ENCODE peak calls at places on chromosomes 13 and 19, in seven cellular contexts. J, L, G, B, I, K and W are unnamed samples.

GRCh38 chr13:40445557-40445990 is 220.9 kb downstream of the FOXO1 start:
- DNase-seq in J (no peak), L (no peak), G (no peak), B (peak), I (no peak), K (no peak), W (no peak)

GRCh38 chr19:7843521-7843920 is 13.5 kb downstream of the EVI5L start:
- DNase-seq in J (no peak), L (no peak), G (no peak), B (no peak), I (no peak), K (no peak), W (no peak)

GRCh38 chr19:42683917-42684513 is 56.3 kb downstream of the PSG3 start:
- DNase-seq in J (no peak), L (no peak), G (no peak), B (no peak), I (no peak), K (no peak), W (peak)

GRCh38 chr19:1917926-1918325 is 12.7 kb downstream of the ADAT3 start:
- DNase-seq in J (no peak), L (no peak), G (no peak), B (no peak), I (no peak), K (no peak), W (no peak)

GRCh38 chr13:84263354-84264069 is 381.2 kb upstream of the SLITRK1 start:
- DNase-seq in J (no peak), L (no peak), G (no peak), B (no peak), I (no peak), K (no peak), W (no peak)

GRCh38 chr19:16496613-16496983 is 404 bp downstream of the C19orf44 start:
- DNase-seq in J (peak), L (no peak), G (no peak), B (no peak), I (no peak), K (no peak), W (no peak)

GRCh38 chr19:37719927-37720265 is 335 bp upstream of the ZNF607 start:
- DNase-seq in J (no peak), L (no peak), G (no peak), B (no peak), I (no peak), K (no peak), W (no peak)

GRCh38 chr19:7515471-7516226 is at the start of gene ZNF358:
- DNase-seq in J (no peak), L (no peak), G (no peak), B (peak), I (no peak), K (peak), W (no peak)

GRCh38 chr13:82129281-82129680 is 1753.0 kb downstream of the SLITRK1 start:
- DNase-seq in J (no peak), L (no peak), G (no peak), B (no peak), I (no peak), K (no peak), W (no peak)

GRCh38 chr19:33950141-33950805 is 153.6 kb downstream of the KCTD15 start:
- DNase-seq in J (no peak), L (no peak), G (no peak), B (no peak), I (no peak), K (no peak), W (no peak)

DNA sequence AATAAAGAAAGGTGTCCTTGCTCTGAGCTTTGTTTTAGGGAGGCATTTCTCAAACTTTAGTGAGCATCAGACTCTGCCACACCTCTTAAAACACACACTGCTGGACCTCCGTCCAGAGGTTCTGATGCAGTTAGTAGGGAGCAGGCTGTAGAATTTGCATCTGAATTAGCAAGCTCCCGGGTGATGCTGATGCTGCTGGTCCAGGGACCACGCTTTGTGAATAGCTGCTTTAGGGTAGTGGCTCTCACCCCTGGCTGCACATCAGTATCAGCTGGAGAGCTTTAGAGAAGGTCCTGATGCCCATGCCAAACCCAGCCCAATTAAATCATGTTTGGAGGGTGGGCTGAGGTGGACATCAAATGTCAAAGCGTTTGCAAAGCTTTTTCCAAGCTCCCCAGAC is 3.6 kb downstream of the HTR2A start:
- DNase-seq in J (no peak), L (no peak), G (no peak), B (no peak), I (no peak), K (no peak), W (no peak)
- H3K4me3 ChIP-seq in J (peak), L (no peak), G (no peak), B (no peak), I (no peak), K (no peak), W (no peak)

GRCh38 chr19:53942001-53942786 is 20.5 kb upstream of the CACNG8 start:
- DNase-seq in J (no peak), L (no peak), G (no peak), B (no peak), I (no peak), K (peak), W (no peak)
- H3K4me3 ChIP-seq in J (no peak), L (no peak), G (no peak), B (no peak), I (no peak), K (no peak), W (no peak)

DNA sequence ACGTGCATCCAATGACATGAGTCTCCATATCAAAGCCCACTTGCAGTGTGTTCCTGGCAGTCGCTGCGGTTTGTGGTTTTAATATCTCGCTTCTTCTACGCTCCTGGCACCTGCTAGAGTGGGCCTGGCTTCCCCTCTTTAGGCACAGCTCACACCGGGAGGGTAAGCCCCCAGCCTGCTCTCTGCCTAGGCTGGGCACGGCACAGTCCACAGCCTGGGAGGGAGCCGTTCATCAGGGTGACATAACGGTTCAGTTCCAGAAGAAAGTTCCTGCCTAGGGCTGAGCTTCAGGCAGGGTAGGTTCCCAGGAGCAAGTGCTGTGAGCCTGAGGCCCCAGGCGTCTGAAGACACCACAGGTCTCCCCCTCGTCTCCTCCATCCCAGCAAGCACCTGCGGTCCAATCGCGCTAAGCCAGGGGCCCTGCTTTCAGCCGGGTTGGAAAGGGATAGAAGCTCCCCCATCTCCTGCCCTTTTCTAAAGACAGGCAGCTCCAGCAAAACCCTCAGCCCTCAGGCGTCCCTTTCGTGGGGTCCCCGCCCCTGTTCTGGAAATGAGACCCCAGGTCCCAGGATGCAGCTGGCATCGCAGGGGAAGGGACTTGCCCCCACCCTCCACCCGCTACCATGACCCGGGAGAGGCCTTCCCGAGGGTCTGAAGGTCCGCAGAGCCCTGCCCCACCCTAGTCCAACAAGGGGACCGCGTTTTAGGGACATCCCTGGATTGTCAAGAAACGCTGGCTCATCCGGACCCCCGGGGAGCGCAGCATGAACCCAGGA is 121.6 kb upstream of the ZNF507 start:
- DNase-seq in J (no peak), L (no peak), G (no peak), B (no peak), I (no peak), K (no peak), W (no peak)
- H3K4me3 ChIP-seq in J (no peak), L (no peak), G (no peak), B (peak), I (no peak), K (no peak), W (no peak)

DNA sequence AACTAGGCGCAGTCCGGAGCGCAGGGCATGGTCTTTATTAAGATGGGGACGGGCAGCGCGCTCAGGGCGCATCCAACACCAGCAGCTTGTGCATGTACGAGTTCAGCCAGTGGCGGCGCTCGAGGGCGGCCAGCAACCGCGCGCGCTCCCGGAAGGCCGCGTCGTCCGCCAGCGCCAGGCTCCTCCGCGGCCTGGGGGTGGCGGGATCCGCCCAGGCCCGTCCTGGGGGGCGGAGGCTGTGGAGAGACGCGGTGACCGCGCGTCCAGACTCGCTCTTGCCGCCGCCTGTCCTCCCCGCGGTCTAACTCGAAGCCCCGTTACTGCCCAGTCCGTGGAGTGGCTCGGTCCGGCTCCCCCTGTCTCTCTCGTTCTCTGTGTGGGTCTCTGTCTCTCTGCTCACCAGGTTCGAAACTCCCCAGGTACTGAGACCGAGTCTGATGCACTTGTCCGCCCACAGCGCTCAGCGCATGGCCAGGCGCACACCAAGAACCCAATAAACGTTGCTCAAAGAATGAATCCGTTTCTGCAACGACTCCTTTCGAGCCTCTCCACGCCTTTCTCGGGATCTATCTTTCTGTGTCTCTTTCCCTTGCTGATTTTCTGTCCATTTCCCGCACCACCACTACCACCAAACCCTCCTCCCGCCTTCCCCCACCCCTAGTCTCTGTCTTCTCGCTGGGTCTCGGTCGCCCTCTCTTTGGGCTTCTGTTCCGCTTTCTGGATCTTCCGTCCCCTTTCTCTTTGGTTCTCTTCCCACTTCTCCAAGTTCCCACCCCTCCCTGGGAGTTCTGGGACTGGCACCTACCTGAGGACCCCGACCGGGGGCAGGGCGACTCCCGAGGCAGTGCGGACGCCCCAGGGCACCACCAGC is 599 bp downstream of the PTH2 start:
- DNase-seq in J (no peak), L (no peak), G (no peak), B (no peak), I (no peak), K (peak), W (no peak)
- H3K4me3 ChIP-seq in J (no peak), L (no peak), G (no peak), B (peak), I (peak), K (peak), W (no peak)

GRCh38 chr13:109355129-109355528 is 431.3 kb downstream of the IRS2 start:
- DNase-seq in J (no peak), L (no peak), G (no peak), B (no peak), I (no peak), K (no peak), W (no peak)

GRCh38 chr13:109351236-109351635 is 435.1 kb downstream of the IRS2 start:
- DNase-seq in J (no peak), L (no peak), G (no peak), B (no peak), I (no peak), K (no peak), W (no peak)

GRCh38 chr13:109361562-109361961 is 424.8 kb downstream of the IRS2 start:
- DNase-seq in J (no peak), L (no peak), G (no peak), B (peak), I (no peak), K (no peak), W (no peak)

GRCh38 chr13:109357751-109358150 is 428.6 kb downstream of the IRS2 start:
- DNase-seq in J (no peak), L (no peak), G (peak), B (no peak), I (no peak), K (no peak), W (no peak)

DNA sequence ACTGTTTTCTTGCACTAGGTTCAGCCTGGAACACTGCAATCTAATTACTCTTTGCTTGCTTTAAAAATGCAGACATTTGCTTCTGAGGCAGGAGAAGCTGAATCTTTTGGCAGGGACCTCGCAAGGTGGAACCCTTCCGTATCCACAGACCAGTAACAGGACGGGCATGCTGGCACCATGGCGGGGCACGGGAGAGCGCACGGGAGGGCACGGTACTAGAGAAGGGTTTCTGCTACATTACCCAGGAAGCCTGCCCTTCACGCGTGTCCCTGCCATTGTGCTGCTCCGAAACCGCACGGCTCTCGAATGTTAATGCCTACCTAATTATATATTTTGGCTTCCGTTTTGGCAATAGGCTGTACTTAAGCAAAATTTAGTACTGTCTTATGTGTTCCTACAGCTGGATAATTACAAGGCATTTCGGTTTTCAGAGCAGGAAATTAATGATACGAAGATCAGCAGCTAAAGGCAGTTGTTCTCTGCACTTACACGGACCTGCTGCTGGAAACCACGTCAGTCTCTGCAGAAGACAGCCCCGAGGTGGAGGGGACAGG is 430.4 kb downstream of the IRS2 start:
- DNase-seq in J (no peak), L (no peak), G (no peak), B (no peak), I (no peak), K (no peak), W (no peak)
- H3K4me3 ChIP-seq in J (no peak), L (no peak), G (no peak), B (no peak), I (no peak), K (no peak), W (no peak)

GRCh38 chr19:11617207-11618062 is 20.2 kb downstream of the ZNF627 start:
- DNase-seq in J (no peak), L (no peak), G (no peak), B (no peak), I (no peak), K (no peak), W (no peak)
- H3K4me3 ChIP-seq in J (no peak), L (no peak), G (no peak), B (no peak), I (no peak), K (no peak), W (no peak)

GRCh38 chr13:28704919-28705318 is 13.9 kb downstream of the SLC46A3 start:
- DNase-seq in J (no peak), L (no peak), G (no peak), B (no peak), I (no peak), K (no peak), W (no peak)
- H3K4me3 ChIP-seq in J (no peak), L (no peak), G (no peak), B (no peak), I (no peak), K (no peak), W (no peak)

DNA sequence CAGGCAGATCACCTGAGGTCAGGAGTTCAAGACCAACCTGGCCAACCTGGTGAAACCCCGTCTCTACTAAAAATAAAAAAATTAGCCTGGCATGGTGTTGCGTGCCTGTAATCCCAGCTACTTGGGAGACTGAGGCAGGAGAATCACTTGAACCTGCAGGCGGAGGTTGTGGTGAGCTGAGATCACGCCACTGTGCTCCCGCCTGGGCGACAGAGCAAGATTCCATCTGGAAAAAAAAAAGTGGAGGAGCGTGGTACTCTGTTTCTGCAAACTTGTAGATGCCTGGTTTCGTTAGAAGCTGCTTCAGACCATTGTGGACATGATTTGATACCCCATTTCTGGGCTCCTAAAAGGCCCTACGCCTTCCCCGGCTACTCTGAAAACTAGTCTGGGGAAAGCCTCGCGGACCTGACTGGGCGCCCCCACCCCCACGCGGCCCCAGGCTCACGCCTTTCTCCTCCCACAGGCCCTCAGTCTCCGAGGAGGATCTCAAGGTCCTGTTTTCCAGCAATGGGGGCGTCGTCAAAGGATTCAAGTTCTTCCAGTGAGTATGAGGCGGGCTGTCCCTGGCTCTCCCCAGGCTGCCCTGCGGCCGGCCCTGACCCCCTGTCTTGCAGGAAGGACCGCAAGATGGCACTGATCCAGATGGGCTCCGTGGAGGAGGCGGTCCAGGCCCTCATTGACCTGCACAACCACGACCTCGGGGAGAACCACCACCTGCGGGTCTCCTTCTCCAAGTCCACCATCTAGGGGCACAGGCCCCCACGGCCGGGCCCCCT is 11.5 kb downstream of the PLPPR3 start:
- DNase-seq in J (no peak), L (no peak), G (no peak), B (no peak), I (no peak), K (no peak), W (no peak)
- H3K4me3 ChIP-seq in J (no peak), L (no peak), G (no peak), B (no peak), I (no peak), K (no peak), W (no peak)

DNA sequence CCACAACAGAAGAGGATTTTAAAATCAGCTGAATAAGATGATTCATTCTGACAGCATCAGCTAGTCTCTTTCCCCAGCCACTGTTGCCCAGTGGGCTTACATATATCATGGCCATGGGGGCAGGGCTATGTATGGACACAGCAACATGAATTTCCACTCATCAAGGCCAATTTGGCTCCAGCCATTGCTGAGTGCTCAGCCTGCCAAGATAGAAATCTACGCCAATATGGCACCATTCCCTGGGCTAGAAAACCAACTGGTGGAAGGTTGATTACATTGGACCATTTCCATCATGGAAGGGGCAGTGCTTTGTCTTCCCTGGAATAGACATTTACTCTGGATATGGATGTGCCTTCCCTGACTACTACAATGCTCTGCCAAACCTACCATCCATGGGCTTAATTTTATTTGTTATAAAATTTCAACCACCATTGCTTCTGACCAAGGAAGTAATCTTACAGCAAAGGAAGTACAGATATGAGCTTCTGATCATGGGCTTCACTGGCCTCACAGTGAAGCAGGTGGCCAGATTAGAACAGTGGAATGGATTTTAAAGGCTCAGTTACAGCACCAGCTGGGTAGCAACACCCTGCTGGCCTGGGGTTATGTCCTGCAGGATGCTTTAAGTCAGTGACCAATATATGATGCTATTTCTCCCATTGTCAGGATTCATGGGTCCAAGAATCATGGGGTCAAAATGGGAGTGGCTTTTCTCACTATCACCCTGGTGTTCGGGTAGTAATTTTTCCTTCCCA is 9.8 kb upstream of the ALOX5AP start:
- DNase-seq in J (no peak), L (no peak), G (no peak), B (no peak), I (no peak), K (no peak), W (no peak)
- H3K4me3 ChIP-seq in J (no peak), L (no peak), G (no peak), B (no peak), I (no peak), K (no peak), W (no peak)